ENCODE peak calls at places on chromosome 22, in six cellular contexts. F is RWPE2, A is OCI-LY7, U is right lobe of liver, C is ovary, E is PC-3. Q is an unnamed sample.
A peak's percentile ranks its signal among the peaks of the same experiment; 100 is the strongest.

GRCh38 chr22:37021710-37022482 is 2.4 kb downstream of the MPST start:
- DNase-seq in F (no peak), U (no peak), C (peak; percentile 53), A (peak; percentile 80), E (peak; percentile 31), Q (no peak)

GRCh38 chr22:49261616-49262015 is 566.1 kb downstream of the BRD1 start:
- DNase-seq in E (no peak), F (peak; percentile 30), C (no peak), A (no peak), U (no peak), Q (no peak)

GRCh38 chr22:30212363-30212995 is 34.1 kb downstream of the LIF start:
- DNase-seq in U (peak; percentile 89), F (peak; percentile 87), C (peak; percentile 38), A (no peak), E (peak; percentile 95), Q (peak; percentile 80)

GRCh38 chr22:27512283-27512761 is 289.2 kb downstream of the MN1 start:
- DNase-seq in F (peak; percentile 87), E (peak; percentile 71), C (peak; percentile 97), A (no peak), U (no peak), Q (peak; percentile 90)

GRCh38 chr22:26169312-26170111 is at the start of gene SEZ6L:
- DNase-seq in U (peak; percentile 24), A (no peak), E (no peak), C (peak; percentile 14), F (no peak), Q (no peak)

GRCh38 chr22:47187558-47187957 is 425.1 kb downstream of the TBC1D22A start:
- DNase-seq in A (no peak), F (no peak), U (no peak), E (no peak), C (no peak), Q (no peak)

GRCh38 chr22:36872084-36872483 is 11.3 kb downstream of the NCF4 start:
- DNase-seq in A (no peak), F (no peak), U (no peak), E (no peak), C (no peak), Q (no peak)

GRCh38 chr22:37639771-37640590 is 512 bp downstream of the SH3BP1 start:
- DNase-seq in C (no peak), A (peak; percentile 53), F (peak; percentile 55), E (no peak), U (peak; percentile 35), Q (no peak)

GRCh38 chr22:31488988-31489617 is 539 bp downstream of the EIF4ENIF1 start:
- DNase-seq in F (no peak), A (peak; percentile 52), E (peak; percentile 4), U (peak; percentile 54), C (peak; percentile 48), Q (no peak)

GRCh38 chr22:48322907-48323306 is 1504.8 kb downstream of the BRD1 start:
- DNase-seq in A (no peak), F (no peak), C (no peak), E (no peak), U (no peak), Q (no peak)

GRCh38 chr22:47620391-47620790 is 857.9 kb downstream of the TBC1D22A start:
- DNase-seq in E (no peak), C (no peak), F (no peak), U (no peak), A (no peak), Q (no peak)

GRCh38 chr22:43424865-43425630 is 13.2 kb downstream of the MPPED1 start:
- DNase-seq in F (peak; percentile 27), A (no peak), U (peak; percentile 15), C (no peak), E (no peak), Q (no peak)

GRCh38 chr22:37032535-37033460 is 13.3 kb downstream of the MPST start:
- DNase-seq in F (peak; percentile 91), A (no peak), E (peak; percentile 73), C (peak; percentile 53), U (peak; percentile 85), Q (peak; percentile 76)

GRCh38 chr22:36362819-36363377 is 24.9 kb downstream of the MYH9 start:
- DNase-seq in C (no peak), E (peak; percentile 43), F (no peak), U (no peak), A (no peak), Q (no peak)

GRCh38 chr22:38494498-38494897 is 11.6 kb downstream of the DDX17 start:
- DNase-seq in C (no peak), F (no peak), U (no peak), A (no peak), E (no peak), Q (no peak)

GRCh38 chr22:19853879-19854777 is 546 bp downstream of the GNB1L start:
- DNase-seq in A (peak; percentile 32), E (no peak), F (no peak), U (peak; percentile 26), C (peak; percentile 37), Q (no peak)

GRCh38 chr22:47918936-47919505 is 1156.6 kb downstream of the TBC1D22A start:
- DNase-seq in E (no peak), C (no peak), A (peak; percentile 92), F (no peak), U (no peak), Q (no peak)

GRCh38 chr22:19085233-19086043 is 36.8 kb downstream of the DGCR2 start:
- DNase-seq in A (peak; percentile 85), F (no peak), U (no peak), E (peak; percentile 51), C (no peak), Q (no peak)

GRCh38 chr22:44042822-44043221 is 18.7 kb downstream of the PARVB start:
- DNase-seq in F (no peak), U (no peak), A (no peak), C (no peak), E (no peak), Q (no peak)

GRCh38 chr22:39316440-39317083 is 2.9 kb downstream of the RPL3 start:
- DNase-seq in E (peak; percentile 86), U (peak; percentile 79), C (peak; percentile 84), A (peak; percentile 83), F (peak; percentile 80), Q (peak; percentile 56)

GRCh38 chr22:45096256-45096907 is 67.3 kb upstream of the NUP50 start:
- DNase-seq in C (peak; percentile 31), F (no peak), E (peak; percentile 72), U (no peak), A (peak; percentile 61), Q (peak; percentile 71)

GRCh38 chr22:30857103-30857502 is 111.5 kb downstream of the MORC2 start:
- DNase-seq in A (no peak), F (no peak), C (no peak), U (no peak), E (no peak), Q (no peak)

DNA sequence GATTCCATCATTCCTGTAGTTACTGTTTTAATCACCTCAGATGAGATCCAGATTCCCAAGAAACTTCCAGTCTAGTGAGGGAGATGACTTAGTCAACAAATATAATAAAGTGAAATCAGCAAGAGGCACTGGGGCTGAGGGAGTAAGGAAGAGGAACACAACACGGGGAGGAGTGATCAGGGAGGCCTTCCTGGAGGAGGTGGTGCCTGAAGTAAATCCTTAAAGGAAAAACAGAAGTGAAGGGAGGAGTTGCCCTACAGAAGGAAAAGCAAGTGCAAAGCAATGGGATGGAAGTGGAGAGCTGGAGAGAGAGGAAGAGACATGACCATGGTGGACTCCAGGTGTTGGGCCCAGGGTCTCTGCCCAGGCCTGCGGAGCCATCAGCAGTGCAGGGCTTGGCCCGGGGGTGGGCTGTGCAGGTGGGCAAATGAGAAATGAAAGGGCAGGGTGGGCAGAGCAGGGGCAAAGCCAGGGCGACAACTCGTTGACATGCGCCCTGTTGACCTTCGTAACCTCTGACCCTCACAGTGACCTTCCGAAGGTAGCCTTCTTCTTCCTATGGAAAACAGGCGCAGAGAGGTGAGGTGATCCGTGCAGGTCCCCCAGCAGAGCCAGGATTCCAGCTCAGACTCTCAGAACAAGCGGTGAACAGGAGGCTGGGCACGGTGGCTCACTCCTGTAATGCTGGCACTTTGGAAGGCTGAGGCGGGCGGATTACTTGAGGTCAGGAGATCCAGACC is 12.1 kb upstream of the PPARA start:
- DNase-seq in U (no peak), F (no peak), A (no peak), E (no peak), C (peak; percentile 42), Q (no peak)
- H3K27ac ChIP-seq in U (no peak overlapping the region), F (no peak overlapping the region), A (no peak overlapping the region), E (no peak overlapping the region), C (peak overlapping the region; percentile 87), Q (no peak overlapping the region)

DNA sequence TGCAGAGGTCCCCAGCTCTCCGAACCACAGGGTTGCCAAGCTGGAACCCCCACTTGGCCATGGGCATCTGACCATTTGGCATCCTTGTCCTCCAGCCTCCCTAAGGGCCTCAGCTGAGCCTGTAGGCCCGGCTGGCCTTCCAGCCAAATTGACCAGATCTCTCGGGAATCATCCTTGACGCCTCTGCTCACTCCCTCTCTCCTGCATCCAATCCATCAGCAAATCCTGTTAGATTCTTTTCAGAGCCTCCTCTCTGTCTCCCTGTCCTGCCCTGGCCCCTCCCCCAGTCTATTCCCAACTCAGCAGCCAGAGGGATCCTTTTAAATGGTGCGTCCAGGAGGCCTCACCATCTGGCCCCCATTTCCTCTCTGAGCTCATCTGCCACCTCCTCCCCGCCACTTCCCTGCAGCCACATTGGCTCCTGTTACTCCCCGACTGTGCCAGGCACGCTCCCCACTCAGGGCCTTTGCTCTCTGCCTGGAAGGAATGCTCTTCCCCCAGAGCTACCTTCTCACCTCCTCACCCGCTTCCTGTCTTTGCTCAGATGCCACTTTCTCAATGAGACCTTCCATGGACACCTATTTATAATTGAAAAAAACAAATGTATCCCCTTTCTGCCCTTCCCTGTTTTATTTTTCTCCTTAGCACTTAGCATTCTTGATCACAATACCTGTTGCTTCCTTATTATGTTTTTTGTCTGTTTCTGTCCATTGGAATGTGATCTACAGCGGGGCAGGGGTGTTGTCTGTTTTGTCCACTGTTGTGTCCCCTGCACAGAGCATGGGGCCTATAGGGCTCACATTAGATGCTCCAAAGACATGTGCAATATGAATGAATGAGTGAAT is 78.1 kb downstream of the NFAM1 start:
- DNase-seq in U (no peak), E (no peak), A (no peak), F (no peak), C (no peak), Q (no peak)
- TF ChIP-seq CTCF in U (no peak), E (no peak), A (no peak), F (no peak), C (no peak), Q (no peak)

GRCh38 chr22:25134451-25134850 is 65.2 kb upstream of the CRYBB3 start:
- DNase-seq in C (no peak), F (no peak), U (no peak), A (no peak), E (no peak), Q (no peak)
- H3K27ac ChIP-seq in C (no peak overlapping the region), F (peak overlapping the region; percentile 41), U (peak overlapping the region; percentile 39), A (no peak overlapping the region), E (peak overlapping the region; percentile 53), Q (peak overlapping the region; percentile 94)

DNA sequence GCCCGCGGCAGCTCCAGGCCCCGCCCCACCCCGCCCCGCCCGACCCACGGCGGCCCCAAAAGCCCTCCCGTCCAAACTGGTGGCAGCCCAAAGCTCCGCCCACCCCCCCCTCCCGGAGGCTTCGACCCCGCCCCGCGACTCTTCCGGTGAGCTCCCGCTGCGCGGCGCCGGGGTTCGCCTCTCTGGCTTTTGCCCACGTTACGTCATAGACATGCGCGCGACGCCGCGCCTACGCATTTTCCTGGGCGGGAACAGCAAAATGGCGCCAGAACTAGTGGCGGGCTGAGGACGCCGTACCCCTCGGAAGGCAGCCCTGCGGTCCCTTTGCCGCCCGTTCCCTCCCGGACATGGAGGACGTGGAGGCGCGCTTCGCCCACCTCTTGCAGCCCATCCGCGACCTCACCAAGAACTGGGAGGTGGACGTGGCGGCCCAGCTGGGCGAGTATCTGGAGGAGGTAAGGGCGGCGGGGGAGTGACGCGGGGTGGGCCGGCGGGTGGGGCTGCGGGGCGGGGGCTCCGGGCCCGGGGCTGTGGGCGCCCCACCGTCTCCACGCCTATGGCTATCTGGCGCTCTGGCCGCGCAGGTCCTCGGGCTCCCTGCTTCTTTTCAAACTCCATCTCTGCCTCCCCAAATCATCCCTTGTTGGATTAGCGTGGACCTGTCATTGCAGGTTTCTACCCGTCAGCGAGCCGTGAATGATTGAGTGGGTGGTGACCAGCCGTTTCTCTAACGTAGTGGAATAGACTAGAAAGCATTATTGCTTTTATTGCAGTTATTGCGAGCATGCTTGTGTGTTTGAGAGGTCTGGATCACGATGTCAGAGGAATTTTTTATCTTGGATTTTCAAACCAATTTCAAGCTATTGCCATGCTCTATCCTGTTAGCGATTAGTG is at the start of gene NCAPH2:
- DNase-seq in U (peak; percentile 98), C (peak; percentile 97), E (peak; percentile 94), A (peak; percentile 99), F (peak; percentile 94), Q (peak; percentile 99)
- TF ChIP-seq CTCF in U (no peak), C (peak; percentile 40), E (no peak), A (no peak), F (no peak), Q (no peak)

Q was measured in RWPE1.